ENCODE peak calls at places on chromosomes 16 and 17, in nine cellular contexts. K, D, Q, U, Y, E, F, V and S are unnamed samples.

GRCh38 chr16:66378739-66379570 is 12.5 kb downstream of the CDH5 start:
- DNase-seq in K (no peak), D (no peak), Q (no peak), U (no peak), Y (no peak), E (no peak), F (no peak), V (no peak), S (peak)

GRCh38 chr17:36525113-36525512 is 9.6 kb downstream of the MYO19 start:
- DNase-seq in K (no peak), D (no peak), Q (no peak), U (no peak), Y (no peak), E (no peak), F (no peak), V (no peak), S (no peak)

GRCh38 chr16:7317982-7318381 is 14.7 kb upstream of the RBFOX1 start:
- DNase-seq in K (no peak), D (no peak), Q (no peak), U (no peak), Y (no peak), E (no peak), F (no peak), V (no peak), S (no peak)

GRCh38 chr16:69233124-69233523 is 46.2 kb downstream of the SNTB2 start:
- DNase-seq in K (no peak), D (no peak), Q (no peak), U (no peak), Y (no peak), E (no peak), F (no peak), V (no peak), S (no peak)

GRCh38 chr17:3914319-3914685 is 2.0 kb downstream of the P2RX1 start:
- DNase-seq in K (no peak), D (no peak), Q (no peak), U (no peak), Y (peak), E (no peak), F (no peak), V (no peak), S (no peak)

GRCh38 chr17:58338907-58339774 is 10.5 kb upstream of the TSPOAP1 start:
- DNase-seq in K (no peak), D (no peak), Q (no peak), U (no peak), Y (no peak), E (peak), F (no peak), V (no peak), S (peak)

GRCh38 chr17:29195465-29196081 is 15.4 kb upstream of the MYO18A start:
- DNase-seq in K (no peak), D (no peak), Q (no peak), U (no peak), Y (peak), E (no peak), F (no peak), V (no peak), S (no peak)

GRCh38 chr17:38914741-38915638 is 10.4 kb upstream of the LASP1NB start:
- DNase-seq in K (no peak), D (no peak), Q (no peak), U (no peak), Y (no peak), E (no peak), F (no peak), V (no peak), S (peak)

GRCh38 chr16:51201604-51202003 is 50.5 kb upstream of the SALL1 start:
- DNase-seq in K (no peak), D (no peak), Q (no peak), U (no peak), Y (no peak), E (no peak), F (no peak), V (no peak), S (no peak)